ENCODE peak calls at places on chromosomes 16 and 17, in eight cellular contexts. One of them, this sample, is unnamed.

GRCh38 chr17:38724337-38724988 is 5.7 kb upstream of the CISD3 start:
- DNase-seq in RWPE1: no peak
- DNase-seq in lung: no peak
- DNase-seq in MM.1S: no peak
- DNase-seq in AG04450: no peak
- DNase-seq in tibial nerve: no peak
- DNase-seq in substantia nigra: peak; percentile 81
- DNase-seq in epithelial cell of prostate: no peak
- DNase-seq in this sample: peak; percentile 89

GRCh38 chr16:57039148-57039812 is 49.9 kb downstream of the NLRC5 start:
- DNase-seq in RWPE1: no peak
- DNase-seq in lung: no peak
- DNase-seq in MM.1S: peak; percentile 65
- DNase-seq in AG04450: peak; percentile 49
- DNase-seq in tibial nerve: no peak
- DNase-seq in substantia nigra: no peak
- DNase-seq in epithelial cell of prostate: no peak
- DNase-seq in this sample: no peak

GRCh38 chr16:85497622-85498314 is 115.4 kb upstream of the GSE1 start:
- DNase-seq in RWPE1: no peak
- DNase-seq in lung: no peak
- DNase-seq in MM.1S: no peak
- DNase-seq in AG04450: no peak
- DNase-seq in tibial nerve: no peak
- DNase-seq in substantia nigra: no peak
- DNase-seq in epithelial cell of prostate: no peak
- DNase-seq in this sample: no peak

GRCh38 chr17:72030067-72030899 is 90.5 kb upstream of the SOX9 start:
- DNase-seq in RWPE1: no peak
- DNase-seq in lung: peak; percentile 46
- DNase-seq in MM.1S: peak; percentile 16
- DNase-seq in AG04450: peak; percentile 10
- DNase-seq in tibial nerve: no peak
- DNase-seq in substantia nigra: peak; percentile 33
- DNase-seq in epithelial cell of prostate: no peak
- DNase-seq in this sample: peak; percentile 58

GRCh38 chr17:50421308-50422031 is 4.5 kb upstream of the ACSF2 start:
- DNase-seq in RWPE1: no peak
- DNase-seq in lung: no peak
- DNase-seq in MM.1S: peak; percentile 49
- DNase-seq in AG04450: no peak
- DNase-seq in tibial nerve: no peak
- DNase-seq in substantia nigra: no peak
- DNase-seq in epithelial cell of prostate: no peak
- DNase-seq in this sample: no peak

GRCh38 chr17:2482218-2482617 is 29.5 kb downstream of the METTL16 start:
- DNase-seq in RWPE1: no peak
- DNase-seq in lung: no peak
- DNase-seq in MM.1S: no peak
- DNase-seq in AG04450: no peak
- DNase-seq in tibial nerve: no peak
- DNase-seq in substantia nigra: no peak
- DNase-seq in epithelial cell of prostate: no peak
- DNase-seq in this sample: no peak

GRCh38 chr17:19021622-19022083 is 17.1 kb upstream of the FAM83G start:
- DNase-seq in RWPE1: no peak
- DNase-seq in lung: no peak
- DNase-seq in MM.1S: no peak
- DNase-seq in AG04450: no peak
- DNase-seq in tibial nerve: no peak
- DNase-seq in substantia nigra: no peak
- DNase-seq in epithelial cell of prostate: no peak
- DNase-seq in this sample: no peak

GRCh38 chr17:54085020-54085419 is 262.3 kb downstream of the KIF2B start:
- DNase-seq in RWPE1: no peak
- DNase-seq in lung: no peak
- DNase-seq in MM.1S: no peak
- DNase-seq in AG04450: no peak
- DNase-seq in tibial nerve: no peak
- DNase-seq in substantia nigra: no peak
- DNase-seq in epithelial cell of prostate: no peak
- DNase-seq in this sample: no peak

GRCh38 chr17:72390675-72391501 is 270.1 kb downstream of the SOX9 start:
- DNase-seq in RWPE1: peak; percentile 74
- DNase-seq in lung: no peak
- DNase-seq in MM.1S: no peak
- DNase-seq in AG04450: no peak
- DNase-seq in tibial nerve: no peak
- DNase-seq in substantia nigra: no peak
- DNase-seq in epithelial cell of prostate: peak; percentile 50
- DNase-seq in this sample: no peak

GRCh38 chr16:8796469-8797363 is 723 bp downstream of the TMEM186 start:
- DNase-seq in RWPE1: no peak
- DNase-seq in lung: no peak
- DNase-seq in MM.1S: no peak
- DNase-seq in AG04450: no peak
- DNase-seq in tibial nerve: no peak
- DNase-seq in substantia nigra: no peak
- DNase-seq in epithelial cell of prostate: no peak
- DNase-seq in this sample: no peak

GRCh38 chr16:75097941-75098897 is 18.4 kb downstream of the LDHD start:
- DNase-seq in RWPE1: no peak
- DNase-seq in lung: peak; percentile 60
- DNase-seq in MM.1S: no peak
- DNase-seq in AG04450: no peak
- DNase-seq in tibial nerve: no peak
- DNase-seq in substantia nigra: no peak
- DNase-seq in epithelial cell of prostate: no peak
- DNase-seq in this sample: no peak

GRCh38 chr16:8120001-8120400 is 470.3 kb downstream of the TMEM114 start:
- DNase-seq in RWPE1: no peak
- DNase-seq in lung: no peak
- DNase-seq in MM.1S: no peak
- DNase-seq in AG04450: no peak
- DNase-seq in tibial nerve: no peak
- DNase-seq in substantia nigra: no peak
- DNase-seq in epithelial cell of prostate: no peak
- DNase-seq in this sample: no peak

GRCh38 chr17:42334667-42335066 is 46.4 kb downstream of the STAT5A start:
- DNase-seq in RWPE1: no peak
- DNase-seq in lung: no peak
- DNase-seq in MM.1S: no peak
- DNase-seq in AG04450: no peak
- DNase-seq in tibial nerve: no peak
- DNase-seq in substantia nigra: no peak
- DNase-seq in epithelial cell of prostate: no peak
- DNase-seq in this sample: no peak

GRCh38 chr16:46904471-46904870 is 20.3 kb downstream of the GPT2 start:
- DNase-seq in RWPE1: no peak
- DNase-seq in lung: no peak
- DNase-seq in MM.1S: no peak
- DNase-seq in AG04450: no peak
- DNase-seq in tibial nerve: no peak
- DNase-seq in substantia nigra: no peak
- DNase-seq in epithelial cell of prostate: no peak
- DNase-seq in this sample: no peak

GRCh38 chr17:1186214-1186820 is 6.5 kb upstream of the ABR start:
- DNase-seq in RWPE1: peak; percentile 51
- DNase-seq in lung: no peak
- DNase-seq in MM.1S: no peak
- DNase-seq in AG04450: no peak
- DNase-seq in tibial nerve: no peak
- DNase-seq in substantia nigra: no peak
- DNase-seq in epithelial cell of prostate: peak; percentile 56
- DNase-seq in this sample: no peak

GRCh38 chr17:63405741-63406261 is 40.3 kb downstream of the CYB561 start:
- DNase-seq in RWPE1: peak; percentile 53
- DNase-seq in lung: no peak
- DNase-seq in MM.1S: peak; percentile 62
- DNase-seq in AG04450: peak; percentile 68
- DNase-seq in tibial nerve: no peak
- DNase-seq in substantia nigra: no peak
- DNase-seq in epithelial cell of prostate: peak; percentile 83
- DNase-seq in this sample: no peak

GRCh38 chr17:63399856-63400255 is 46.2 kb downstream of the CYB561 start:
- DNase-seq in RWPE1: no peak
- DNase-seq in lung: peak; percentile 56
- DNase-seq in MM.1S: no peak
- DNase-seq in AG04450: no peak
- DNase-seq in tibial nerve: no peak
- DNase-seq in substantia nigra: no peak
- DNase-seq in epithelial cell of prostate: no peak
- DNase-seq in this sample: no peak

GRCh38 chr17:63399316-63399715 is 46.8 kb downstream of the CYB561 start:
- DNase-seq in RWPE1: no peak
- DNase-seq in lung: no peak
- DNase-seq in MM.1S: no peak
- DNase-seq in AG04450: no peak
- DNase-seq in tibial nerve: no peak
- DNase-seq in substantia nigra: no peak
- DNase-seq in epithelial cell of prostate: no peak
- DNase-seq in this sample: no peak

GRCh38 chr17:63405020-63405419 is 41.1 kb downstream of the CYB561 start:
- DNase-seq in RWPE1: no peak
- DNase-seq in lung: no peak
- DNase-seq in MM.1S: no peak
- DNase-seq in AG04450: no peak
- DNase-seq in tibial nerve: no peak
- DNase-seq in substantia nigra: no peak
- DNase-seq in epithelial cell of prostate: no peak
- DNase-seq in this sample: no peak

DNA sequence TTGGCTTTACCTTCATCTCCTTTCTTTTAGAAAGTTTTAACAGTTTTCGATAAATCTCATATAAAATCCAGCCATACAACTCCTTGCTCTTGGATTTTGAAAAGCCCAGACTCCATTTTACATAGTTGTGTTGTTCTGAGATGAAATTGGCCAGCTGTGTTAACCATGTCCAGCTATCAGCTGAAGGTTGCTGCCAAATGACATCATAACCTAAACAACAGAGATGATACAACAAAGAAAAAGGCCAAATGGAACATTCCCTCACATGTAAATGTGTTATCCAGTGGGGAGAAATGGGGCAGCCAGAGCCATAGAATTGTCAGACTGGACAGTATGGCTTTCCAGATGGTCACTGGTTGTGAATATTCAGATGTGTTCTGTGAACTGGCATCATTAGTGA is 43.3 kb downstream of the CYB561 start:
- DNase-seq in RWPE1: no peak
- DNase-seq in lung: no peak
- DNase-seq in MM.1S: no peak
- DNase-seq in AG04450: peak; percentile 67
- DNase-seq in tibial nerve: no peak
- DNase-seq in substantia nigra: no peak
- DNase-seq in epithelial cell of prostate: no peak
- DNase-seq in this sample: no peak
- H3K27ac ChIP-seq in RWPE1: no peak overlapping the region
- H3K27ac ChIP-seq in lung: no peak overlapping the region
- H3K27ac ChIP-seq in MM.1S: no peak overlapping the region
- H3K27ac ChIP-seq in AG04450: peak overlapping the region; percentile 43
- H3K27ac ChIP-seq in tibial nerve: no peak overlapping the region
- H3K27ac ChIP-seq in substantia nigra: no peak overlapping the region
- H3K27ac ChIP-seq in epithelial cell of prostate: no peak overlapping the region
- H3K27ac ChIP-seq in this sample: peak overlapping the region; percentile 69

GRCh38 chr16:4488486-4488967 is 12.3 kb downstream of the HMOX2 start:
- DNase-seq in RWPE1: no peak
- DNase-seq in lung: no peak
- DNase-seq in MM.1S: no peak
- DNase-seq in AG04450: no peak
- DNase-seq in tibial nerve: no peak
- DNase-seq in substantia nigra: no peak
- DNase-seq in epithelial cell of prostate: no peak
- DNase-seq in this sample: no peak
- H3K27ac ChIP-seq in RWPE1: peak overlapping the region; percentile 60
- H3K27ac ChIP-seq in lung: peak overlapping the region; percentile 41
- H3K27ac ChIP-seq in MM.1S: no peak overlapping the region
- H3K27ac ChIP-seq in AG04450: peak overlapping the region; percentile 40
- H3K27ac ChIP-seq in tibial nerve: peak overlapping the region; percentile 49
- H3K27ac ChIP-seq in substantia nigra: no peak overlapping the region
- H3K27ac ChIP-seq in epithelial cell of prostate: peak overlapping the region; percentile 81
- H3K27ac ChIP-seq in this sample: no peak overlapping the region

DNA sequence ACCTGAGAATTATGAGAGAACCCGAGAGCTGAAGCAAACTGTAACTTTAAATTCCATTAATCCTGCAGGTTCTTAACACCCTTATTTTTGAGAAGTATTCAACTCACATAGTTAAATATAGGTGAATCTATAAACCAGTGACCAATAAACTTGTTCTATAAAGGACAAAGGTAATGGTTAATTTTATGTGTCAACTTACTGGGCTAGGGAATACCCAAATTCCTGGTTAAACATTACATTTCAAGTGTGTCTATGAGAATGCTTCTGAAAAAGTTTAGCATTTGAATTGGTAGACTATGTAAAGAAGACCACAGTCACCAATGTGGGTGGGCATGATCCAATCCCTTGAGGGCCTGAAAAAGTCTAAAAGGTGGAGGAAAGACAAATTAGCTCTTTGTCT is 99.1 kb downstream of the KCNJ2 start:
- DNase-seq in RWPE1: no peak
- DNase-seq in lung: no peak
- DNase-seq in MM.1S: no peak
- DNase-seq in AG04450: no peak
- DNase-seq in tibial nerve: no peak
- DNase-seq in substantia nigra: no peak
- DNase-seq in epithelial cell of prostate: no peak
- DNase-seq in this sample: no peak
- H3K27ac ChIP-seq in RWPE1: no peak overlapping the region
- H3K27ac ChIP-seq in lung: no peak overlapping the region
- H3K27ac ChIP-seq in MM.1S: no peak overlapping the region
- H3K27ac ChIP-seq in AG04450: no peak overlapping the region
- H3K27ac ChIP-seq in tibial nerve: no peak overlapping the region
- H3K27ac ChIP-seq in substantia nigra: no peak overlapping the region
- H3K27ac ChIP-seq in epithelial cell of prostate: no peak overlapping the region
- H3K27ac ChIP-seq in this sample: no peak overlapping the region

DNA sequence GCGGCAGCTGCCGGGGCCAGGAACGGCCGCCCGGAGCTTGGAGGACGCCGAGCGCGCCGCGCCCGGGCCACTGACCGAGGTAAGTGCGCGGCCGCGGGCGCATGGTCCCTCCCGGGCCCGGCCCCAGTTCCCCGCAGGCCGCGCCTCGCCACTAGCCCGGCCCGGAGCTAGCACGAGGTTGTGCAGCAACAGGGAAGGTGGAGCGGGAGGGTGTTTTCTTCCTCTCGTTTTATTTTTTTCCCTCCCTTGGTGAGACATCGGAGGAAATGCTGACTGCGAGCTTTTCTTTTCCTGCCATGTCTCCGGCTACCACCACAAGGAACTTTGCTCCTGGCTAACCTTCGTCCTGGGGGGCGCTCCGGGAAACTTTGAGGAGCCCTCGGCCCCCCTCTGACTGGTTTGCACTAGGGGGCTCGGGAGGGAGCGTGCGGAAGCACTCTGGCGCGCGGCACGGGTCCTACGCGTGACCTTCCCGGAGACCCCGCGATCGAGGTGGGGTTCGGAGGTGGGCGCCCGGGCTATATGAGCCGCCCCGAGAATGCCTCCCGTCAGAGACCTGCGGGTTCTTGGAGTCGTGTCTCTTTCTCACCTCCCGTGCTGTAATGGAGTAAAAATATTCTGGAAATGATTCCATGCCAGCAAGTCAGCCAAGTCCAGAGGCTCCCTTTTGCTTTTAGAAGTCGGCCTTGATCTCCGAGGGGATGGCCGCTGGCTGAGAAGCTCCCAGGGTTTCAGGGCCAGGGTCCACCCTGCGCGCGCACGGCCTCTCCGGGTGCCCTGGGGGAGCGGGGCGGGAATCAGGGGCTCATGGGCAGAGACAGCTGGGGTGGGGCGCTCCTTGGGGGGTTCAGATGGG is 906 bp downstream of the KCNJ12 start:
- DNase-seq in RWPE1: peak; percentile 39
- DNase-seq in lung: no peak
- DNase-seq in MM.1S: no peak
- DNase-seq in AG04450: no peak
- DNase-seq in tibial nerve: no peak
- DNase-seq in substantia nigra: no peak
- DNase-seq in epithelial cell of prostate: no peak
- DNase-seq in this sample: no peak
- H3K27ac ChIP-seq in RWPE1: no peak overlapping the region
- H3K27ac ChIP-seq in lung: no peak overlapping the region
- H3K27ac ChIP-seq in MM.1S: no peak overlapping the region
- H3K27ac ChIP-seq in AG04450: no peak overlapping the region
- H3K27ac ChIP-seq in tibial nerve: no peak overlapping the region
- H3K27ac ChIP-seq in substantia nigra: no peak overlapping the region
- H3K27ac ChIP-seq in epithelial cell of prostate: no peak overlapping the region
- H3K27ac ChIP-seq in this sample: no peak overlapping the region